ENCODE peak calls at places on chromosomes 13 and 19, in five cellular contexts. S is CD4-positive, alpha-beta memory T cell; L is stomach; M is CD8-positive, alpha-beta memory T cell; D is adrenal gland. W is an unnamed sample.

GRCh38 chr19:47541507-47541906 is 26.6 kb upstream of the NAPA start:
- DNase-seq in S (peak; percentile 70), M (peak; percentile 83), D (no peak), L (no peak), W (no peak)

GRCh38 chr19:2171349-2172145 is 7.8 kb downstream of the DOT1L start:
- DNase-seq in S (peak; percentile 71), M (peak; percentile 77), L (peak; percentile 39), D (no peak), W (no peak)

GRCh38 chr19:42269518-42270345 is 680 bp downstream of the CIC start:
- DNase-seq in L (no peak), D (no peak), M (no peak), S (no peak), W (peak; percentile 69)

GRCh38 chr19:40803857-40804782 is 5.1 kb downstream of the EGLN2 start:
- DNase-seq in M (peak; percentile 82), S (peak; percentile 81), L (peak; percentile 83), D (peak; percentile 55), W (peak; percentile 89)

GRCh38 chr13:24149306-24150032 is 11.1 kb upstream of the SPATA13 start:
- DNase-seq in D (no peak), S (no peak), L (no peak), M (no peak), W (no peak)

GRCh38 chr19:1839658-1840540 is 8.4 kb downstream of the REXO1 start:
- DNase-seq in M (no peak), D (no peak), S (no peak), L (no peak), W (no peak)

GRCh38 chr19:42596391-42597071 is 1.8 kb upstream of the CEACAM8 start:
- DNase-seq in S (peak; percentile 37), D (peak; percentile 62), M (peak; percentile 7), L (peak; percentile 41), W (no peak)

GRCh38 chr19:58229255-58229639 is 533 bp downstream of the ZNF544 start:
- DNase-seq in L (no peak), S (peak; percentile 8), D (no peak), M (peak; percentile 14), W (no peak)

GRCh38 chr13:104021806-104022397 is 955.7 kb upstream of the SLC10A2 start:
- DNase-seq in M (no peak), L (no peak), D (no peak), S (no peak), W (no peak)

GRCh38 chr13:102185375-102185984 is 216.4 kb downstream of the FGF14 start:
- DNase-seq in M (no peak), L (no peak), D (no peak), S (no peak), W (no peak)

GRCh38 chr19:2887391-2887914 is 13.3 kb upstream of the ZNF57 start:
- DNase-seq in S (peak; percentile 38), D (no peak), L (no peak), M (peak; percentile 8), W (no peak)

GRCh38 chr13:113900646-113901045 is 36.8 kb upstream of the GAS6 start:
- DNase-seq in S (no peak), L (no peak), M (no peak), D (no peak), W (no peak)

GRCh38 chr19:40589723-40590429 is 11.3 kb upstream of the LTBP4 start:
- DNase-seq in S (no peak), D (no peak), M (no peak), L (no peak), W (no peak)

GRCh38 chr13:114339779-114340534 is 25.7 kb downstream of the CHAMP1 start:
- DNase-seq in L (peak; percentile 53), D (peak; percentile 57), S (peak; percentile 56), M (peak; percentile 79), W (no peak)

GRCh38 chr13:41765813-41766212 is 195.1 kb downstream of the VWA8 start:
- DNase-seq in S (no peak), M (no peak), D (no peak), L (no peak), W (no peak)

GRCh38 chr19:5261151-5261890 is 79.3 kb downstream of the PTPRS start:
- DNase-seq in D (no peak), S (no peak), M (no peak), L (no peak), W (no peak)

GRCh38 chr13:52983836-52984235 is 44.8 kb upstream of the OLFM4 start:
- DNase-seq in L (no peak), D (no peak), M (no peak), S (no peak), W (no peak)

GRCh38 chr19:10565028-10565566 is 713 bp downstream of the KRI1 start:
- DNase-seq in D (peak; percentile 50), S (peak; percentile 42), M (peak; percentile 46), L (peak; percentile 35), W (peak; percentile 76)

GRCh38 chr13:41458187-41458938 is 1.0 kb downstream of the RGCC start:
- DNase-seq in M (peak; percentile 52), S (peak; percentile 64), L (peak; percentile 53), D (peak; percentile 35), W (peak; percentile 77)

GRCh38 chr19:8403820-8404109 is 9.3 kb upstream of the MARCHF2 start:
- DNase-seq in D (no peak), S (no peak), M (no peak), L (no peak), W (peak; percentile 50)

GRCh38 chr19:8399681-8400188 is 9.6 kb downstream of the RAB11B start:
- DNase-seq in M (no peak), L (no peak), S (no peak), D (no peak), W (no peak)

GRCh38 chr19:8404391-8405151 is 8.5 kb upstream of the MARCHF2 start:
- DNase-seq in D (no peak), L (no peak), M (no peak), S (no peak), W (peak; percentile 55)

GRCh38 chr19:8401981-8402411 is 11.1 kb upstream of the MARCHF2 start:
- DNase-seq in D (no peak), S (no peak), M (no peak), L (no peak), W (no peak)

DNA sequence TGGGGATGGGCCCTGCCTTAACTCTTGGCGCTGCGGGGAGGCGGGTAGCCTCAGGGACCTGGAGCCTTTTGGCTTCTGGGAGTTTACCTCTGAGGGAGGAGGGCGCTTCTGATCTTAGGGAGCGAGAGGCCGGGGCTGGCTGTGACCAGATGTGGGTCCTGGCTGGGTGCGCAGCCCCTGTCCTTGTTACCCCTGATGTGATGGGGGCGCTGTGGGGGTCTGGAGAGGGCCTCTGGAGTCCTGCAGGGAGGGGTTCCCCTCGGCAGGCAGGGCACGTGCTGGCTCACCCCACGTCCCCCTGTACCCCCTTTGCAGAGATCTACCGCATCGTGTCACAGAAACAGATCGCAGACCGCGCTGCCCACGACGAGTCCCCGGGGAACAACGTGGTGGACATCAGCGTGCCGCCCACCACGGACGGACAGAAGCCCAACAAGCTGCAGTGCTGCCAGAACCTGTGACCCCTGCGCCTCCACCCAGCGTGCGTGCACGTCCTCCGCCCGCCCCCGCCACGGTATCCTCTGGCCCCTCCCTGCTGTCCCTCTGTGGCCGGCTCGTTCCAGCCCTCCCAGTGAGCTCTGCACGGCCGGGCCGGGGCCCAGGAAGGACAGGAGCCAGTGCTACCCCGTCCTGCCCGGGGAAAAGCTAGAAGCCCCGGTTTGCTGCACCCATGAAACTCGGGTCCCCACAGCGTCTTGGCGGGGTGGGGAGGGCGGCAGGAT is 9.8 kb upstream of the MARCHF2 start:
- DNase-seq in L (no peak), D (no peak), M (no peak), S (no peak), W (no peak)
- H3K36me3 ChIP-seq in L (peaks cover 74% of the 10 kb centered on the region), D (peaks cover 52% of the 10 kb centered on the region), M (peaks cover 9% of the 10 kb centered on the region), S (peaks cover 29% of the 10 kb centered on the region), W (peaks cover 62% of the 10 kb centered on the region)

GRCh38 chr19:45825263-45825605 is 10.1 kb upstream of the RSPH6A start:
- DNase-seq in S (no peak), L (no peak), D (no peak), M (no peak), W (no peak)

GRCh38 chr19:45826934-45827333 is 11.8 kb upstream of the RSPH6A start:
- DNase-seq in L (no peak), D (no peak), M (no peak), S (no peak), W (no peak)

GRCh38 chr19:45824531-45825262 is 9.6 kb upstream of the RSPH6A start:
- DNase-seq in S (no peak), L (no peak), D (no peak), M (no peak), W (no peak)

GRCh38 chr19:45827459-45828093 is 12.5 kb upstream of the RSPH6A start:
- DNase-seq in S (no peak), M (no peak), L (no peak), D (no peak), W (no peak)

DNA sequence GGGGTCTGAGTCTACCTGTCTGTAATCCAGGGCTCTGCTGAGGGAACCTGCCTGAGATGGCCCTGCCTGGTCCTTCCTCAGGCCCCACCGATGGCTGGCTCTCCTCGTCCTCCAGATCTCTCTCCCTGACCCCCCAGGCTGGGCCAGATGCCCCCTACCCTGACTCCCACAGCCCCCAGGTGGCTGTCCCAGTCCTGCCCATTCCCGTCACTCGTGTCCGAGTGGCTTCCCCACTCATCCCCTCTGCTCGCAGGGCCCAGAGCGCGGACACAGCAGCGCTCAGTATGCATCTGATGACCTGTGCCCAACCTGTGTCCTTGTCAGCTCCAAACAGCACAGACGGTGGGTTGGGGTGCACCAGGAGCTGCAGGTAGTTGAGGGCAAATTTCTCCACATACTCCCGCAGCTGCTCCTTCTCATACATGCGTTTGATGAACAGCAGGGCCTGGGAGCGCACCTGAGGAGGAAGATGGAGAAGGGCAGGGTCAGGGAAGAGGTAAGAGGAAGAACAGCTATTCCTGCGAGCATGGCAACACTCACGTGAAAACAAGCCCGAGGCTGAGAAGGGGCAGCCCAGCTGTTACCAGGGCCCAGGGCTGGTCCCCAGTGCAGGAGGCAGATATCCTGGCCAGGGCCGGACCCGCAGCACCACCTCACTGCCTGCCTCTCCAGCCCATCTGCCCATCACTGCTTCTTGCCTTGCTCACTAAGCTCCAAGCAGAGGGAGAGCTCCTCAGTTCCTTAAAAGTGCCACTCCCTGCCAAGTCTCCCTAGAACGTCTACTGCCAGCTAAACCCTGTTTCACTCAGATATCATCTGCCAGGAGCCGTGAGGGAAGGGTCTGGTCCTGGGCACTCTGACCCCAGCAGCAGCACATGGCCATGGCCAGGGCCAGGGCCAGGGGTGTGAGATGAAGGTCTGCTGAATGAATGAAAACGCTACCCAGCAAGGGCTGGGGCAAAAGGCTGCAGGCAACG is 11.1 kb upstream of the RSPH6A start:
- DNase-seq in D (no peak), S (no peak), M (no peak), L (no peak), W (no peak)
- H3K36me3 ChIP-seq in D (peaks cover 84% of the 10 kb centered on the region), S (peaks cover 56% of the 10 kb centered on the region), M (peaks cover 28% of the 10 kb centered on the region), L (peaks cover 97% of the 10 kb centered on the region), W (peaks cover 96% of the 10 kb centered on the region)

GRCh38 chr19:32933571-32933970 is 38.2 kb downstream of the CEP89 start:
- DNase-seq in S (no peak), D (no peak), M (no peak), L (no peak), W (no peak)
- H3K36me3 ChIP-seq in S (peaks cover 5% of the 10 kb centered on the region), D (peaks cover 19% of the 10 kb centered on the region), M (no peaks in the 10 kb centered on the region), L (peaks cover 91% of the 10 kb centered on the region), W (peaks cover 29% of the 10 kb centered on the region)

DNA sequence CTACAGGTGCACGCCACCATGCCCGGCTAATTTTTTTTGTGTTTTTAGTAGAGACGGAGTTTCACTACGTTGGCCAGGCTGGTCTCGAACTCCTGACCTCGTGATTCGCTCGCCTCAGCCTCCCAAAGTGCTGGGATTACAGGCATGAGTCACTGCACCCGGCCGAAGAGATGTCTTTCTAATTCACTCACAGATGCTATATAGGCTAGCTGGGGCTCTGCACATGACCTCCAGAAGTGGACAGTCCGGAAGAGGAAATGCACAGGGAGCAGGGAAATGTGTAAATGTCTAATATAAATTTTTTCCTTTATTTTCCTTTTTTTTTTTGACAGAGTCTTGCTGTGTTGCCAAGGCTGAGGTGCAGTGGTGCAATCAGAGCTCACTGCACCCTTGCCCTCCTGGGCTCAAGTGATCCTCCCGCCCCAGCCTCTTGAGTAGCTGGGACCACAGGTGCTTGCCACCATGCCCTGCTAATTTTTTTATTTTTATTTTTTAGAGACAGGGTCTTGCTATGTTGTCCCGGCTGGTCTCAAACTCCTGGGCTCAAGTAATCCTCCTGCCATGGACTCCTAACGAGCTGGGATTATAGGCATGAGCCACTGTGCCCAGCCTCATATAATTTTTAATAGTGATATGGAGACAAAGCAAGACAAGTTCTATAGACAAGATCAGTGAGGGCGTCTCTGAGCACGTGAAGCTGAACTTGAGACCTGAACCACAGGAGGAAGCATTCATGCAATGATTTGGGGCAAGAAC is 8.4 kb downstream of the GIPC1 start:
- DNase-seq in L (no peak), S (no peak), M (no peak), D (no peak), W (no peak)
- H3K36me3 ChIP-seq in L (peaks cover 77% of the 10 kb centered on the region), S (no peaks in the 10 kb centered on the region), M (no peaks in the 10 kb centered on the region), D (peaks cover 40% of the 10 kb centered on the region), W (peaks cover 27% of the 10 kb centered on the region)

W was measured in upper lobe of right lung.